ENCODE peak calls at places on chromosomes 16 and 17, in nine cellular contexts. W, Z, D, Y, T, J, G, A and P are unnamed samples.

GRCh38 chr17:49842846-49843245 is 5.0 kb downstream of the TAC4 start:
- DNase-seq in W (no peak), Y (no peak), T (no peak), Z (no peak), G (no peak), J (no peak), D (no peak), A (no peak), P (no peak)

GRCh38 chr16:54204756-54205155 is 81.8 kb downstream of the IRX3 start:
- DNase-seq in J (no peak), G (no peak), W (no peak), A (no peak), D (no peak), T (no peak), Z (no peak), Y (no peak), P (no peak)

GRCh38 chr17:67443931-67444597 is 67.0 kb downstream of the PITPNC1 start:
- DNase-seq in W (no peak), G (no peak), A (no peak), Y (no peak), J (peak), D (peak), Z (no peak), T (no peak), P (peak)

GRCh38 chr17:39147221-39148185 is 3.9 kb downstream of the PLXDC1 start:
- DNase-seq in W (no peak), J (peak), Y (peak), Z (no peak), D (peak), G (no peak), T (no peak), A (no peak), P (no peak)

GRCh38 chr17:44220211-44221071 is 966 bp upstream of the UBTF start:
- DNase-seq in D (peak), Y (peak), G (peak), J (peak), W (no peak), T (peak), Z (peak), A (peak), P (peak)

GRCh38 chr17:78117027-78117981 is 11.3 kb downstream of the TMC6 start:
- DNase-seq in A (no peak), W (no peak), D (no peak), Y (no peak), T (peak), Z (no peak), G (no peak), J (no peak), P (peak)

GRCh38 chr17:71764507-71764906 is 356.3 kb upstream of the SOX9 start:
- DNase-seq in J (no peak), G (peak), T (no peak), D (peak), A (no peak), Y (peak), W (peak), Z (peak), P (peak)

GRCh38 chr17:8117367-8117979 is 841 bp downstream of the ALOXE3 start:
- DNase-seq in Z (no peak), T (no peak), J (no peak), A (no peak), W (no peak), Y (peak), G (no peak), D (peak), P (peak)

GRCh38 chr16:7849891-7850290 is 517.2 kb downstream of the RBFOX1 start:
- DNase-seq in Z (no peak), W (no peak), T (no peak), Y (no peak), A (no peak), D (no peak), J (no peak), G (no peak), P (no peak)

GRCh38 chr17:19812407-19812806 is 55.3 kb downstream of the ULK2 start:
- DNase-seq in Z (no peak), A (no peak), G (no peak), W (no peak), Y (peak), D (no peak), J (no peak), T (no peak), P (no peak)

GRCh38 chr17:3308603-3309002 is 10.4 kb upstream of the OR3A1 start:
- DNase-seq in T (no peak), G (no peak), Y (no peak), A (no peak), Z (no peak), J (no peak), D (no peak), W (no peak), P (no peak)

GRCh38 chr17:34000639-34001038 is 254.4 kb upstream of the CCL2 start:
- DNase-seq in Z (no peak), A (no peak), W (no peak), Y (no peak), D (no peak), T (no peak), J (no peak), G (no peak), P (no peak)

GRCh38 chr16:13892301-13892700 is 27.7 kb upstream of the ERCC4 start:
- DNase-seq in A (no peak), Y (no peak), W (no peak), Z (no peak), D (no peak), J (no peak), T (no peak), G (no peak), P (no peak)

GRCh38 chr16:87202346-87202745 is 114.8 kb downstream of the C16orf95 start:
- DNase-seq in J (no peak), A (no peak), T (no peak), Z (no peak), G (no peak), W (no peak), Y (no peak), D (no peak), P (no peak)

GRCh38 chr17:76458580-76459490 is 5.9 kb upstream of the UBE2O start:
- DNase-seq in J (peak), Z (peak), Y (peak), D (peak), A (peak), W (peak), G (peak), T (no peak), P (peak)

GRCh38 chr17:40303706-40304450 is 5.1 kb upstream of the RARA start:
- DNase-seq in Y (no peak), T (no peak), G (no peak), W (no peak), J (no peak), D (no peak), A (no peak), Z (no peak), P (no peak)

GRCh38 chr17:40304464-40304863 is 4.5 kb upstream of the RARA start:
- DNase-seq in T (no peak), J (no peak), W (no peak), A (no peak), Y (no peak), Z (no peak), D (no peak), G (no peak), P (no peak)

GRCh38 chr17:40303009-40303657 is 5.8 kb upstream of the RARA start:
- DNase-seq in G (peak), Y (peak), J (peak), T (no peak), W (peak), D (peak), Z (peak), A (peak), P (no peak)

GRCh38 chr17:40298726-40299125 is 10.3 kb upstream of the RARA start:
- DNase-seq in W (no peak), Y (no peak), A (no peak), J (no peak), Z (no peak), G (no peak), T (no peak), D (no peak), P (no peak)

DNA sequence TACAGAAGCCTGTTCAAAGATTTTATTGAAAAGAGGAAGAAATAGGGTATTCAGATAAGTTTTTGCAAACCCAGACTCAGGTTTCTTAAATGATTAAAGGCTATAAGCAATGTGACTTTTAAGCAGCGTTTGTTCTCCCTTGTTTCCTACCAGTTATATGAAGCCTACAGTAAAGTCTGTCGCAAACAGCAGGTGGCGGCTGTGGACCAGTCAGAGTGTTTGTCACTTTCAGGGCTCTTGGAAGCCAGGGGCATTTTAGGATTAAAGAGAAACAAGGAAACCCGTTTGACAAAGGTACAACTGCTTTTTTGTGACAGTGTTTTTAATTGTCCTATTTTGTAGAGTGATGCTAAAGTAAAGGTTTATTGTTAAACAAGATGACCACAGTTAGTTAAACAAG is 7.7 kb upstream of the RARA start:
- DNase-seq in Z (no peak), G (no peak), W (no peak), D (no peak), J (no peak), Y (peak), A (no peak), T (no peak), P (no peak)
- TF ChIP-seq CTCF in Z (no peak), G (peak), W (peak), D (no peak), J (no peak), Y (no peak), A (peak), T (no peak), P (peak)

GRCh38 chr16:65964752-65965151 is 401.7 kb upstream of the CDH5 start:
- DNase-seq in G (no peak), W (no peak), Y (no peak), A (no peak), T (no peak), D (no peak), Z (no peak), J (no peak), P (no peak)
- TF ChIP-seq CTCF in G (peak), W (no peak), Y (no peak), A (no peak), T (no peak), D (no peak), Z (no peak), J (no peak), P (no peak)

GRCh38 chr16:19523184-19523558 is 571 bp upstream of the CCP110 start:
- DNase-seq in W (no peak), G (no peak), Y (no peak), Z (no peak), T (peak), D (peak), J (no peak), A (no peak), P (no peak)

GRCh38 chr16:19522369-19523159 is 666 bp upstream of the GDE1 start:
- DNase-seq in A (no peak), J (no peak), Y (no peak), G (no peak), D (no peak), T (no peak), Z (no peak), W (no peak), P (no peak)

GRCh38 chr16:19520861-19521331 is 1.0 kb downstream of the GDE1 start:
- DNase-seq in Y (peak), W (no peak), Z (no peak), G (no peak), A (peak), T (no peak), D (no peak), J (no peak), P (no peak)

GRCh38 chr16:19523559-19524355 is at the start of gene CCP110:
- DNase-seq in G (peak), Y (peak), J (peak), W (peak), Z (peak), A (peak), D (peak), T (peak), P (peak)

GRCh38 chr16:19521471-19522368 is at the start of gene GDE1:
- DNase-seq in Y (peak), W (peak), T (peak), A (peak), J (peak), G (peak), D (peak), Z (peak), P (peak)
- TF ChIP-seq CTCF in Y (peak), W (no peak), T (peak), A (peak), J (no peak), G (peak), D (no peak), Z (no peak), P (no peak)

DNA sequence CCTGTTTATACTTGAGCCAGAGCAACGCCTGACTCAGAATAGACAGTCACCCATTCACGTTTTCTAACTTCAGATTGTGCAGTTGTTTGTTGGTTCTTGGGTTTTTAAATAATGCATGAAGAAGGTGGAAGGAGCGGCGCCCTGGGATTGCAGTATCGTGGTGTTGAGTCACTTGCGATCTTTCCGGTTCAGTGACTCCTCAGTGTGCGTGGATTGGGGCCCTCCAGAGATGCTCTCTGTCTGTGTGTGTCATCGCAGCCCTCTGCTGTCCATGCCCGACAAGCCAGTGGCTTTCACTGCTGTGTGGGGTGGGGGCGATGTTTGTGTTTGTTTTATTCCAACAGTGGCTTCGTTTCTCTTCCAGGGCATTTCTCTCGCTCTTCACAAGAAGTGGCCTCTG is 134.0 kb downstream of the RPTOR start:
- DNase-seq in T (no peak), W (no peak), D (no peak), Z (no peak), Y (peak), J (no peak), A (no peak), G (peak), P (peak)
- TF ChIP-seq CTCF in T (no peak), W (no peak), D (no peak), Z (no peak), Y (no peak), J (no peak), A (no peak), G (no peak), P (no peak)